ENCODE peak calls at places on chromosomes 3 and 15, in seven cellular contexts. One of them, this sample, is unnamed.

GRCh38 chr3:195773956-195774537 is 37.7 kb downstream of the MUC4 start:
- DNase-seq in esophagus muscularis mucosa: no peak
- DNase-seq in A549: no peak
- DNase-seq in K562: no peak
- DNase-seq in HepG2: no peak
- DNase-seq in stomach: no peak
- DNase-seq in tibial nerve: no peak
- DNase-seq in this sample: peak

GRCh38 chr3:113279686-113280085 is 68.3 kb downstream of the BOC start:
- DNase-seq in esophagus muscularis mucosa: no peak
- DNase-seq in A549: peak
- DNase-seq in K562: peak
- DNase-seq in HepG2: no peak
- DNase-seq in stomach: no peak
- DNase-seq in tibial nerve: no peak
- DNase-seq in this sample: no peak

GRCh38 chr3:135314227-135314626 is 519.2 kb downstream of the EPHB1 start:
- DNase-seq in esophagus muscularis mucosa: peak
- DNase-seq in A549: no peak
- DNase-seq in K562: no peak
- DNase-seq in HepG2: no peak
- DNase-seq in stomach: no peak
- DNase-seq in tibial nerve: no peak
- DNase-seq in this sample: no peak

GRCh38 chr3:181886676-181887075 is 175.0 kb downstream of the SOX2 start:
- DNase-seq in esophagus muscularis mucosa: no peak
- DNase-seq in A549: no peak
- DNase-seq in K562: no peak
- DNase-seq in HepG2: no peak
- DNase-seq in stomach: no peak
- DNase-seq in tibial nerve: no peak
- DNase-seq in this sample: no peak

GRCh38 chr3:112333002-112333385 is at the start of gene CD200:
- DNase-seq in esophagus muscularis mucosa: no peak
- DNase-seq in A549: no peak
- DNase-seq in K562: no peak
- DNase-seq in HepG2: no peak
- DNase-seq in stomach: peak
- DNase-seq in tibial nerve: peak
- DNase-seq in this sample: peak

GRCh38 chr3:113275876-113276580 is 64.7 kb downstream of the BOC start:
- DNase-seq in esophagus muscularis mucosa: no peak
- DNase-seq in A549: no peak
- DNase-seq in K562: no peak
- DNase-seq in HepG2: peak
- DNase-seq in stomach: no peak
- DNase-seq in tibial nerve: peak
- DNase-seq in this sample: peak

GRCh38 chr3:134344560-134344959 is 29.7 kb downstream of the AMOTL2 start:
- DNase-seq in esophagus muscularis mucosa: no peak
- DNase-seq in A549: no peak
- DNase-seq in K562: no peak
- DNase-seq in HepG2: no peak
- DNase-seq in stomach: no peak
- DNase-seq in tibial nerve: no peak
- DNase-seq in this sample: no peak

GRCh38 chr3:157373783-157374182 is 62.9 kb upstream of the PTX3 start:
- DNase-seq in esophagus muscularis mucosa: no peak
- DNase-seq in A549: no peak
- DNase-seq in K562: no peak
- DNase-seq in HepG2: no peak
- DNase-seq in stomach: no peak
- DNase-seq in tibial nerve: no peak
- DNase-seq in this sample: no peak

GRCh38 chr3:59245300-59245878 is 195.6 kb upstream of the CFAP20DC start:
- DNase-seq in esophagus muscularis mucosa: no peak
- DNase-seq in A549: no peak
- DNase-seq in K562: no peak
- DNase-seq in HepG2: no peak
- DNase-seq in stomach: no peak
- DNase-seq in tibial nerve: no peak
- DNase-seq in this sample: no peak

GRCh38 chr3:69197922-69198540 is 75.6 kb upstream of the LMOD3 start:
- DNase-seq in esophagus muscularis mucosa: no peak
- DNase-seq in A549: no peak
- DNase-seq in K562: no peak
- DNase-seq in HepG2: no peak
- DNase-seq in stomach: no peak
- DNase-seq in tibial nerve: no peak
- DNase-seq in this sample: no peak

GRCh38 chr3:164179110-164179774 is 899.1 kb downstream of the SI start:
- DNase-seq in esophagus muscularis mucosa: no peak
- DNase-seq in A549: no peak
- DNase-seq in K562: no peak
- DNase-seq in HepG2: no peak
- DNase-seq in stomach: no peak
- DNase-seq in tibial nerve: no peak
- DNase-seq in this sample: no peak

GRCh38 chr3:47877288-47877687 is 74.3 kb downstream of the DHX30 start:
- DNase-seq in esophagus muscularis mucosa: no peak
- DNase-seq in A549: no peak
- DNase-seq in K562: no peak
- DNase-seq in HepG2: no peak
- DNase-seq in stomach: no peak
- DNase-seq in tibial nerve: no peak
- DNase-seq in this sample: no peak

GRCh38 chr15:52765779-52766178 is 24.4 kb downstream of the ONECUT1 start:
- DNase-seq in esophagus muscularis mucosa: no peak
- DNase-seq in A549: peak
- DNase-seq in K562: no peak
- DNase-seq in HepG2: peak
- DNase-seq in stomach: no peak
- DNase-seq in tibial nerve: no peak
- DNase-seq in this sample: no peak

GRCh38 chr15:40320931-40321371 is 2.5 kb upstream of the INAFM2 start:
- DNase-seq in esophagus muscularis mucosa: no peak
- DNase-seq in A549: peak
- DNase-seq in K562: peak
- DNase-seq in HepG2: peak
- DNase-seq in stomach: peak
- DNase-seq in tibial nerve: peak
- DNase-seq in this sample: peak

GRCh38 chr3:114809668-114810413 is 337.2 kb downstream of the ZBTB20 start:
- DNase-seq in esophagus muscularis mucosa: no peak
- DNase-seq in A549: peak
- DNase-seq in K562: no peak
- DNase-seq in HepG2: peak
- DNase-seq in stomach: no peak
- DNase-seq in tibial nerve: no peak
- DNase-seq in this sample: no peak

GRCh38 chr3:151593923-151594322 is 133.1 kb upstream of the IGSF10 start:
- DNase-seq in esophagus muscularis mucosa: no peak
- DNase-seq in A549: no peak
- DNase-seq in K562: no peak
- DNase-seq in HepG2: no peak
- DNase-seq in stomach: no peak
- DNase-seq in tibial nerve: no peak
- DNase-seq in this sample: no peak

GRCh38 chr3:63519426-63519825 is 133.0 kb upstream of the SNTN start:
- DNase-seq in esophagus muscularis mucosa: no peak
- DNase-seq in A549: no peak
- DNase-seq in K562: no peak
- DNase-seq in HepG2: no peak
- DNase-seq in stomach: no peak
- DNase-seq in tibial nerve: no peak
- DNase-seq in this sample: no peak

GRCh38 chr3:134326126-134326525 is 48.1 kb downstream of the AMOTL2 start:
- DNase-seq in esophagus muscularis mucosa: no peak
- DNase-seq in A549: no peak
- DNase-seq in K562: no peak
- DNase-seq in HepG2: no peak
- DNase-seq in stomach: no peak
- DNase-seq in tibial nerve: no peak
- DNase-seq in this sample: no peak

GRCh38 chr3:126180477-126181397 is at the start of gene ALDH1L1:
- DNase-seq in esophagus muscularis mucosa: peak
- DNase-seq in A549: no peak
- DNase-seq in K562: no peak
- DNase-seq in HepG2: peak
- DNase-seq in stomach: peak
- DNase-seq in tibial nerve: peak
- DNase-seq in this sample: peak
- TF ChIP-seq EP300 in esophagus muscularis mucosa: peak
- TF ChIP-seq EP300 in A549: no peak
- TF ChIP-seq EP300 in K562: no peak
- TF ChIP-seq EP300 in HepG2: no peak
- TF ChIP-seq EP300 in stomach: peak
- TF ChIP-seq EP300 in tibial nerve: peak
- TF ChIP-seq EP300 in this sample: peak

DNA sequence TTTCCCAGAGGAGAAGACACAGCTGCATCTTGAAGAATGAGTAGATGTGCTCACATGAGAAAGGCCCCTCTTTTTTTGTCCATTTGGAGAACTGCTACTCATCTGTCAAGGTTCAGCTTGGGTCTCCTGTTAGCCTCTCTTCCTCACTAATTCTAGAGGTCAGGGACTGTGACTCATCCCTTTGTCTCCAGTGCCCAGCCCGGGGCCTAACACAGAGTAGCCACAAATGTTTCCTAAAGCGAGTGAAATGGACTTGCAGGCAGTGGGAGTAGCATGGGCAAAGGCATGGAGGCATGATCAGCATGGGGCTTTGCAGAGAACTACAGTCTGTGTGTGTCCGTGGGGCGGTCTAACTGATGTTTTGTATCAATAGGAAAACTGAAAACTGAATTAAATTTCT is 33.9 kb upstream of the MRPS22 start:
- DNase-seq in esophagus muscularis mucosa: no peak
- DNase-seq in A549: peak
- DNase-seq in K562: peak
- DNase-seq in HepG2: peak
- DNase-seq in stomach: no peak
- DNase-seq in tibial nerve: no peak
- DNase-seq in this sample: no peak
- H3K27ac ChIP-seq in esophagus muscularis mucosa: no peak
- H3K27ac ChIP-seq in A549: peak
- H3K27ac ChIP-seq in K562: peak
- H3K27ac ChIP-seq in HepG2: no peak
- H3K27ac ChIP-seq in stomach: no peak
- H3K27ac ChIP-seq in tibial nerve: no peak
- H3K27ac ChIP-seq in this sample: no peak

GRCh38 chr15:65620833-65621232 is 905 bp upstream of the SLC24A1 start:
- DNase-seq in esophagus muscularis mucosa: no peak
- DNase-seq in A549: no peak
- DNase-seq in K562: no peak
- DNase-seq in HepG2: no peak
- DNase-seq in stomach: no peak
- DNase-seq in tibial nerve: no peak
- DNase-seq in this sample: no peak
- TF ChIP-seq CTCF in esophagus muscularis mucosa: no peak
- TF ChIP-seq CTCF in A549: no peak
- TF ChIP-seq CTCF in K562: peak
- TF ChIP-seq CTCF in HepG2: no peak
- TF ChIP-seq CTCF in stomach: no peak
- TF ChIP-seq CTCF in tibial nerve: no peak
- TF ChIP-seq CTCF in this sample: no peak

GRCh38 chr15:64903331-64903950 is 8.3 kb upstream of the ANKDD1A start:
- DNase-seq in esophagus muscularis mucosa: no peak
- DNase-seq in A549: no peak
- DNase-seq in K562: no peak
- DNase-seq in HepG2: no peak
- DNase-seq in stomach: no peak
- DNase-seq in tibial nerve: no peak
- DNase-seq in this sample: no peak

GRCh38 chr15:64901141-64901540 is 10.6 kb upstream of the ANKDD1A start:
- DNase-seq in esophagus muscularis mucosa: no peak
- DNase-seq in A549: no peak
- DNase-seq in K562: no peak
- DNase-seq in HepG2: no peak
- DNase-seq in stomach: no peak
- DNase-seq in tibial nerve: no peak
- DNase-seq in this sample: no peak

GRCh38 chr15:64901914-64902313 is 9.8 kb upstream of the ANKDD1A start:
- DNase-seq in esophagus muscularis mucosa: no peak
- DNase-seq in A549: no peak
- DNase-seq in K562: no peak
- DNase-seq in HepG2: no peak
- DNase-seq in stomach: no peak
- DNase-seq in tibial nerve: no peak
- DNase-seq in this sample: no peak

GRCh38 chr15:64904189-64904588 is 7.5 kb upstream of the ANKDD1A start:
- DNase-seq in esophagus muscularis mucosa: no peak
- DNase-seq in A549: no peak
- DNase-seq in K562: no peak
- DNase-seq in HepG2: no peak
- DNase-seq in stomach: no peak
- DNase-seq in tibial nerve: no peak
- DNase-seq in this sample: no peak

DNA sequence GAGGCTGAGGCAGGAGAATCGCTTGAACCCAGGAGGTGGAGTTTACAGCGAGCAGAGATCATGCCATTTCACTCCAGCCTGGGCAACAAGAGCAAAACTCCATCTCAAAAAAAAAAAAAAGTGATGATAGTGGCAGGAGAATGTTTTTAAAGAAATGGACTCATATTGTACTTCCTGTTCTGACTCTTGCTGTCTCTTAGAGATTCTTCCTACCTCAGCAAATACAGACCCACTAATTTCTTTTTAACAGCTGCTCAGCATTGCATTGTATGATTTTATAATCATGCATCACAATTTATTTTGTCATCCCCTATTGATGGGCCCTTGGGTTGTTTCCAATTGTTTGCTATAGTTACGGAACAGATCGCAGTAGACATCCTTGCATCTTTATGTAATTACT is 8.8 kb upstream of the ANKDD1A start:
- DNase-seq in esophagus muscularis mucosa: no peak
- DNase-seq in A549: no peak
- DNase-seq in K562: no peak
- DNase-seq in HepG2: no peak
- DNase-seq in stomach: no peak
- DNase-seq in tibial nerve: no peak
- DNase-seq in this sample: no peak
- TF ChIP-seq EP300 in esophagus muscularis mucosa: no peak
- TF ChIP-seq EP300 in A549: no peak
- TF ChIP-seq EP300 in K562: no peak
- TF ChIP-seq EP300 in HepG2: no peak
- TF ChIP-seq EP300 in stomach: no peak
- TF ChIP-seq EP300 in tibial nerve: no peak
- TF ChIP-seq EP300 in this sample: no peak

DNA sequence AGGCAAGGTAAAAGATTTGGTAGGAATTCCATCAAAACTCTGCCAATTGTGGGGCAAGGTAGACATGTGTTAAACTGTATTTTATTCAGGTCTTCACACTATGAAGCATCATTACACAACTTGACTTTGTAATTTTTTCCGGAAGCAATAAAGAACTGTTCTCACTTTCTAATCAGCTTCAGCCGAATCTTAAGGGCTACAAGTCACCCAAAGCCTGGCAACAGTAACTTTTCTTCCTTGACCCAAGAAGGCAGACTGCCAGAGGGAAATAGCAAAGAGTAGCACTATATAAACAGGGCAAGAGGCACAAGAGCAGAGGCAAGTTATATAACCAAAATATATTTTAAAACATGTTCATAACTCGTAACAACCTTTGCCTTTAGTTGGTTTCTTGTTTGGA is 1.5 kb downstream of the SLTM start:
- DNase-seq in esophagus muscularis mucosa: no peak
- DNase-seq in A549: peak
- DNase-seq in K562: no peak
- DNase-seq in HepG2: peak
- DNase-seq in stomach: peak
- DNase-seq in tibial nerve: peak
- DNase-seq in this sample: no peak
- H3K27ac ChIP-seq in esophagus muscularis mucosa: peak
- H3K27ac ChIP-seq in A549: peak
- H3K27ac ChIP-seq in K562: peak
- H3K27ac ChIP-seq in HepG2: peak
- H3K27ac ChIP-seq in stomach: peak
- H3K27ac ChIP-seq in tibial nerve: peak
- H3K27ac ChIP-seq in this sample: peak

This sample was measured in sigmoid colon.